ENCODE peak calls at places on chromosomes 11 and 22, in four cellular contexts. One of them, this sample, is unnamed.

GRCh38 chr11:26675233-26675928 is 46.5 kb downstream of the SLC5A12 start:
- DNase-seq in GM23248: no peak
- DNase-seq in stomach: no peak
- DNase-seq in adrenal gland: no peak
- DNase-seq in this sample: no peak

GRCh38 chr11:120520091-120520822 is 8.7 kb downstream of the GRIK4 start:
- DNase-seq in GM23248: no peak
- DNase-seq in stomach: no peak
- DNase-seq in adrenal gland: no peak
- DNase-seq in this sample: no peak

GRCh38 chr11:27234043-27234668 is 128.9 kb downstream of the CCDC34 start:
- DNase-seq in GM23248: peak; percentile 98
- DNase-seq in stomach: no peak
- DNase-seq in adrenal gland: peak; percentile 66
- DNase-seq in this sample: peak; percentile 69

GRCh38 chr22:34966980-34967379 is 99.0 kb upstream of the ISX start:
- DNase-seq in GM23248: peak; percentile 0
- DNase-seq in stomach: no peak
- DNase-seq in adrenal gland: no peak
- DNase-seq in this sample: no peak

GRCh38 chr11:36746886-36747710 is 149.1 kb upstream of the RAG2 start:
- DNase-seq in GM23248: peak; percentile 90
- DNase-seq in stomach: peak; percentile 89
- DNase-seq in adrenal gland: peak; percentile 93
- DNase-seq in this sample: peak; percentile 93

GRCh38 chr11:134944131-134944530 is 532.1 kb upstream of the B3GAT1 start:
- DNase-seq in GM23248: no peak
- DNase-seq in stomach: no peak
- DNase-seq in adrenal gland: no peak
- DNase-seq in this sample: no peak

GRCh38 chr11:67490727-67491065 is 7.9 kb downstream of the AIP start:
- DNase-seq in GM23248: no peak
- DNase-seq in stomach: no peak
- DNase-seq in adrenal gland: no peak
- DNase-seq in this sample: no peak

GRCh38 chr11:57405271-57405890 is 14.9 kb upstream of the PRG2 start:
- DNase-seq in GM23248: peak; percentile 61
- DNase-seq in stomach: no peak
- DNase-seq in adrenal gland: no peak
- DNase-seq in this sample: no peak

GRCh38 chr22:32422062-32422461 is 10.0 kb upstream of the RTCB start:
- DNase-seq in GM23248: no peak
- DNase-seq in stomach: no peak
- DNase-seq in adrenal gland: no peak
- DNase-seq in this sample: no peak

GRCh38 chr11:68893282-68893681 is 10.3 kb downstream of the MRPL21 start:
- DNase-seq in GM23248: no peak
- DNase-seq in stomach: no peak
- DNase-seq in adrenal gland: no peak
- DNase-seq in this sample: no peak

GRCh38 chr11:47723041-47723440 is 7.9 kb upstream of the AGBL2 start:
- DNase-seq in GM23248: no peak
- DNase-seq in stomach: no peak
- DNase-seq in adrenal gland: peak; percentile 42
- DNase-seq in this sample: no peak

GRCh38 chr11:116925050-116925449 is 87.6 kb upstream of the APOA1 start:
- DNase-seq in GM23248: no peak
- DNase-seq in stomach: no peak
- DNase-seq in adrenal gland: no peak
- DNase-seq in this sample: no peak

GRCh38 chr11:69644071-69644961 is 3.4 kb downstream of the CCND1 start:
- DNase-seq in GM23248: peak; percentile 93
- DNase-seq in stomach: peak; percentile 87
- DNase-seq in adrenal gland: peak; percentile 83
- DNase-seq in this sample: peak; percentile 76

GRCh38 chr11:18853086-18853720 is 61.6 kb upstream of the PTPN5 start:
- DNase-seq in GM23248: peak; percentile 36
- DNase-seq in stomach: no peak
- DNase-seq in adrenal gland: no peak
- DNase-seq in this sample: no peak

GRCh38 chr22:39716534-39716933 is 146.0 kb downstream of the CACNA1I start:
- DNase-seq in GM23248: no peak
- DNase-seq in stomach: no peak
- DNase-seq in adrenal gland: no peak
- DNase-seq in this sample: no peak

GRCh38 chr22:46547179-46547882 is 9.9 kb upstream of the CELSR1 start:
- DNase-seq in GM23248: peak; percentile 96
- DNase-seq in stomach: no peak
- DNase-seq in adrenal gland: peak; percentile 72
- DNase-seq in this sample: no peak

GRCh38 chr11:40290031-40290650 is 1169.3 kb downstream of the LRRC4C start:
- DNase-seq in GM23248: no peak
- DNase-seq in stomach: no peak
- DNase-seq in adrenal gland: no peak
- DNase-seq in this sample: no peak

GRCh38 chr11:111727431-111727830 is 38.8 kb downstream of the PPP2R1B start:
- DNase-seq in GM23248: no peak
- DNase-seq in stomach: no peak
- DNase-seq in adrenal gland: no peak
- DNase-seq in this sample: no peak

GRCh38 chr11:103532133-103532788 is 423.0 kb downstream of the DYNC2H1 start:
- DNase-seq in GM23248: peak; percentile 84
- DNase-seq in stomach: no peak
- DNase-seq in adrenal gland: no peak
- DNase-seq in this sample: no peak

GRCh38 chr22:30979932-30980331 is 10.9 kb downstream of the TUG1 start:
- DNase-seq in GM23248: no peak
- DNase-seq in stomach: no peak
- DNase-seq in adrenal gland: no peak
- DNase-seq in this sample: no peak

GRCh38 chr11:66043008-66043906 is 5.7 kb downstream of the GAL3ST3 start:
- DNase-seq in GM23248: no peak
- DNase-seq in stomach: no peak
- DNase-seq in adrenal gland: no peak
- DNase-seq in this sample: no peak

GRCh38 chr11:65899356-65900124 is 648 bp downstream of the FOSL1 start:
- DNase-seq in GM23248: peak; percentile 95
- DNase-seq in stomach: peak; percentile 67
- DNase-seq in adrenal gland: peak; percentile 73
- DNase-seq in this sample: peak; percentile 57

GRCh38 chr11:69860796-69861445 is 41.7 kb upstream of the FGF3 start:
- DNase-seq in GM23248: no peak
- DNase-seq in stomach: no peak
- DNase-seq in adrenal gland: no peak
- DNase-seq in this sample: no peak

GRCh38 chr11:132802932-132803331 is 729.4 kb downstream of the OPCML start:
- DNase-seq in GM23248: no peak
- DNase-seq in stomach: no peak
- DNase-seq in adrenal gland: no peak
- DNase-seq in this sample: no peak

GRCh38 chr11:3609416-3610265 is 32.2 kb downstream of the ART5 start:
- DNase-seq in GM23248: peak; percentile 51
- DNase-seq in stomach: no peak
- DNase-seq in adrenal gland: peak; percentile 30
- DNase-seq in this sample: peak; percentile 43

GRCh38 chr11:32420937-32421532 is 14.3 kb downstream of the WT1 start:
- DNase-seq in GM23248: no peak
- DNase-seq in stomach: no peak
- DNase-seq in adrenal gland: no peak
- DNase-seq in this sample: no peak

GRCh38 chr11:118572075-118572913 is at the start of gene ARCN1:
- DNase-seq in GM23248: peak; percentile 91
- DNase-seq in stomach: peak; percentile 78
- DNase-seq in adrenal gland: peak; percentile 75
- DNase-seq in this sample: peak; percentile 83

GRCh38 chr11:113874096-113874919 is 1.1 kb downstream of the USP28 start:
- DNase-seq in GM23248: peak; percentile 51
- DNase-seq in stomach: no peak
- DNase-seq in adrenal gland: no peak
- DNase-seq in this sample: no peak

GRCh38 chr11:86644291-86644690 is 28.1 kb downstream of the ME3 start:
- DNase-seq in GM23248: peak; percentile 74
- DNase-seq in stomach: no peak
- DNase-seq in adrenal gland: no peak
- DNase-seq in this sample: no peak

GRCh38 chr11:61160487-61161189 is 588 bp downstream of the VPS37C start:
- DNase-seq in GM23248: peak; percentile 55
- DNase-seq in stomach: peak; percentile 26
- DNase-seq in adrenal gland: no peak
- DNase-seq in this sample: no peak

GRCh38 chr22:35102663-35103062 is 36.7 kb downstream of the ISX start:
- DNase-seq in GM23248: peak; percentile 16
- DNase-seq in stomach: no peak
- DNase-seq in adrenal gland: no peak
- DNase-seq in this sample: peak; percentile 74

GRCh38 chr11:7548659-7549283 is 35.0 kb downstream of the PPFIBP2 start:
- DNase-seq in GM23248: no peak
- DNase-seq in stomach: peak; percentile 64
- DNase-seq in adrenal gland: no peak
- DNase-seq in this sample: peak; percentile 63

GRCh38 chr11:63007920-63008319 is 7.7 kb downstream of the SLC22A8 start:
- DNase-seq in GM23248: no peak
- DNase-seq in stomach: peak; percentile 27
- DNase-seq in adrenal gland: peak; percentile 28
- DNase-seq in this sample: no peak

GRCh38 chr11:110763249-110764011 is 51.2 kb upstream of the ARHGAP20 start:
- DNase-seq in GM23248: peak; percentile 76
- DNase-seq in stomach: peak; percentile 74
- DNase-seq in adrenal gland: peak; percentile 34
- DNase-seq in this sample: peak; percentile 68

GRCh38 chr11:61069427-61069826 is 32.9 kb upstream of the CD5 start:
- DNase-seq in GM23248: no peak
- DNase-seq in stomach: no peak
- DNase-seq in adrenal gland: no peak
- DNase-seq in this sample: no peak

GRCh38 chr11:11998091-11998781 is 10.2 kb downstream of the DKK3 start:
- DNase-seq in GM23248: peak; percentile 96
- DNase-seq in stomach: no peak
- DNase-seq in adrenal gland: peak; percentile 56
- DNase-seq in this sample: no peak

GRCh38 chr11:27437824-27438594 is 34.6 kb downstream of the LGR4 start:
- DNase-seq in GM23248: peak; percentile 68
- DNase-seq in stomach: no peak
- DNase-seq in adrenal gland: no peak
- DNase-seq in this sample: no peak

DNA sequence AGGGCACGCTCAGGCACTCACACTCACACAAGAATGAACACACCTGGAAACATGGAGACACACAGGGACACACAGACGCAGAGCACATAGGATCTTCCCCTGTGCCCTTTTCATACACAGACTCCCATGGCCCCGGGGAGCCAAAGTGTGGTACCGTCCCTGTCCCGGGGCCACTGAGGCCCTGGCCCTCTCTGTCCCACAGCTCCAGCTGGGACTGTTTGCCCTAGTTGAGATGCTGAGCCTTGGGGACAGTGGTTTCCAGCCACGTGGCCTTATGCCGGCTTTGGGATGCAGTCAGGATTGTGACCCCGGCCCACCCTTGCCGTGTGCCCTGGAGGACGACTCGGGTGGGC is 100.7 kb downstream of the BCR start:
- DNase-seq in GM23248: no peak
- DNase-seq in stomach: no peak
- DNase-seq in adrenal gland: no peak
- DNase-seq in this sample: no peak
- H3K4me1 ChIP-seq in GM23248: peaks cover 15% of the 10 kb centered on the region
- H3K4me1 ChIP-seq in stomach: peaks cover 39% of the 10 kb centered on the region
- H3K4me1 ChIP-seq in adrenal gland: no peaks in the 10 kb centered on the region
- H3K4me1 ChIP-seq in this sample: peaks cover 14% of the 10 kb centered on the region

GRCh38 chr11:121634273-121634672 is 181.5 kb upstream of the SORL1-AS1 start:
- DNase-seq in GM23248: no peak
- DNase-seq in stomach: no peak
- DNase-seq in adrenal gland: no peak
- DNase-seq in this sample: no peak

GRCh38 chr11:121630041-121630440 is 177.3 kb upstream of the SORL1-AS1 start:
- DNase-seq in GM23248: peak; percentile 88
- DNase-seq in stomach: no peak
- DNase-seq in adrenal gland: no peak
- DNase-seq in this sample: no peak

GRCh38 chr11:121636341-121637176 is 183.8 kb upstream of the SORL1-AS1 start:
- DNase-seq in GM23248: no peak
- DNase-seq in stomach: no peak
- DNase-seq in adrenal gland: no peak
- DNase-seq in this sample: no peak

DNA sequence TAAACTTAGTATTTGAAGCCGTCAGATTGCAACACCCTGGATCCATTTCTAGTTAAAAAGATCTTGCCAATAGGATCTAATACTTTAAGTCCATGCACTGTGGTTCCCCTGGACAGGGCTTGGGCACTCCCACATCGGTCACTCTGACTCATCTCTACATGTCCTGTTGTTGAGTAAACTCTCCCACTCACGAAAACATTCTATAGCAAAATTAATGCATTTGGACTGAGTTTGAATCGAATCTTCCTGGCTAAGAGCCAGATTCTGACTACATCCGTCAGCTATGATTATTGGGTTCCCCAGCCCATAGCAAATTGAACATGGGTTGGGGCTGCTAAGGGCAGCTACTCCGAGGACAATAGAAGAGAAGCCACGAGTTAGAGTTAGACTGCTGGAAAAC is 182.1 kb upstream of the SORL1-AS1 start:
- DNase-seq in GM23248: peak; percentile 92
- DNase-seq in stomach: no peak
- DNase-seq in adrenal gland: no peak
- DNase-seq in this sample: no peak
- H3K4me3 ChIP-seq in GM23248: peak overlapping the region; percentile 17
- H3K4me3 ChIP-seq in stomach: no peak overlapping the region
- H3K4me3 ChIP-seq in adrenal gland: no peak overlapping the region
- H3K4me3 ChIP-seq in this sample: no peak overlapping the region

GRCh38 chr11:10460611-10461275 is 5.7 kb downstream of the AMPD3 start:
- DNase-seq in GM23248: no peak
- DNase-seq in stomach: no peak
- DNase-seq in adrenal gland: no peak
- DNase-seq in this sample: no peak
- H3K4me1 ChIP-seq in GM23248: peaks cover 8% of the 10 kb centered on the region
- H3K4me1 ChIP-seq in stomach: peaks cover 9% of the 10 kb centered on the region
- H3K4me1 ChIP-seq in adrenal gland: peaks cover 8% of the 10 kb centered on the region
- H3K4me1 ChIP-seq in this sample: no peaks in the 10 kb centered on the region

DNA sequence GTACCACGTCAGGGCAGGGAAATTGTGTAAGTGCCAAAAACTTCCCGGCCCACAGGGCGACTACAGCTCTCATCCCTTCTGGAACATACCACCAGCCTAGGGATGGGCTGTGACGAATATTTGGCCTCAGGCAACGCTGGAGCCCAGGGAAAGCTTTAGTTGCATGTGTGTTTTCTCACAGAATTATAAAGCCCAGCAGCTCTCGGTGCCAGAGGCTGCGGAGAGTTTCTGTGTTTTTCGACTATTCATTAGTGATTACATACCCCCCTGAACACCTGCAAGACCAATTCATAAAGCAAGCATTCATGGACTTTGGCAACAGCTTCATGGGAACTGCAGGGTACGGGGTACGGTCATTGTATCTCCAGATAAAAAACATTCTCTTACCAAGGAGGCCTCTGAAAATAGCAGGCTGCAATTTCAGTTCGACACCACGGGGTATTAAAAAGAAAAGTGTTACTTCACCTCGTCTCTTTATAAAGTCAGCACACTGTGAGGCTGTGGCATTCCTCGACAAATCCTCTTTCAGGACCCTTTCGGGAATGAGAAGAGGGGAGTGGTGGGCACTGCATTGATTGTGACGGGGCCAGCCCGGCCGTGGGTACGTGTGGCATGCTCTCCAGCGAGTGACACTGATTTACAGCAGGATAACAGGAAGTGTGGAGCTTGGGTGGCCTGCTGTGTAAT is 243.6 kb upstream of the SORL1-AS1 start:
- DNase-seq in GM23248: no peak
- DNase-seq in stomach: no peak
- DNase-seq in adrenal gland: no peak
- DNase-seq in this sample: no peak
- H3K4me3 ChIP-seq in GM23248: no peak overlapping the region
- H3K4me3 ChIP-seq in stomach: no peak overlapping the region
- H3K4me3 ChIP-seq in adrenal gland: no peak overlapping the region
- H3K4me3 ChIP-seq in this sample: no peak overlapping the region

This sample was measured in colonic mucosa.